ENCODE peak calls at places on chromosomes 7 and 10, in nine cellular contexts. M, N, E, V, A, K, S, Z and C are unnamed samples.

GRCh38 chr7:128020161-128020560 is 11.1 kb downstream of the LRRC4 start:
- DNase-seq in E (no peak), N (peak; percentile 43), K (no peak), A (no peak), M (peak; percentile 31), V (no peak), Z (no peak), S (no peak), C (no peak)

GRCh38 chr7:93262535-93262934 is 30.4 kb downstream of the VPS50 start:
- DNase-seq in K (no peak), M (no peak), N (no peak), V (no peak), Z (no peak), E (no peak), A (no peak), S (no peak), C (no peak)

GRCh38 chr10:59362184-59362966 is at the start of gene FAM13C:
- DNase-seq in N (peak; percentile 86), Z (no peak), S (peak; percentile 78), E (no peak), K (peak; percentile 46), A (peak; percentile 63), V (no peak), M (no peak), C (no peak)

GRCh38 chr10:44973323-44974081 is 5.1 kb downstream of the DEPP1 start:
- DNase-seq in Z (no peak), N (no peak), V (no peak), K (no peak), S (peak; percentile 71), E (no peak), A (no peak), M (no peak), C (no peak)

GRCh38 chr7:157238087-157238486 is 98.7 kb upstream of the DNAJB6 start:
- DNase-seq in K (no peak), V (no peak), M (no peak), A (no peak), E (no peak), N (no peak), Z (no peak), S (no peak), C (no peak)

GRCh38 chr10:92901819-92902234 is 53.5 kb downstream of the EXOC6 start:
- DNase-seq in N (no peak), M (no peak), V (no peak), E (no peak), Z (peak; percentile 56), S (no peak), A (no peak), K (no peak), C (no peak)

GRCh38 chr7:151570366-151570915 is 50.7 kb upstream of the RHEB start:
- DNase-seq in M (peak; percentile 12), A (peak; percentile 47), S (no peak), Z (no peak), V (no peak), K (no peak), E (no peak), N (no peak), C (no peak)

GRCh38 chr7:7562736-7563135 is 3.9 kb upstream of the MIOS start:
- DNase-seq in K (no peak), S (no peak), Z (no peak), A (no peak), M (no peak), E (no peak), V (no peak), N (no peak), C (no peak)

GRCh38 chr7:149741629-149742028 is 31.8 kb downstream of the ZNF467 start:
- DNase-seq in V (no peak), S (no peak), N (no peak), M (no peak), K (no peak), Z (no peak), A (no peak), E (no peak), C (no peak)

GRCh38 chr7:158943234-158943633 is 86.9 kb downstream of the DYNC2I1 start:
- DNase-seq in N (no peak), S (no peak), K (no peak), Z (no peak), A (no peak), E (no peak), M (no peak), V (no peak), C (no peak)
- H3K4me3 ChIP-seq in N (no peak overlapping the region), S (no peak overlapping the region), K (no peak overlapping the region), Z (no peak overlapping the region), A (no peak overlapping the region), E (no peak overlapping the region), M (no peak overlapping the region), V (no peak overlapping the region), C (no peak overlapping the region)

GRCh38 chr10:14240253-14241189 is 90.2 kb downstream of the FRMD4A start:
- DNase-seq in V (no peak), Z (no peak), E (no peak), M (no peak), N (peak; percentile 48), S (no peak), A (peak; percentile 26), K (peak; percentile 63), C (no peak)

GRCh38 chr10:14247650-14248258 is 83.0 kb downstream of the FRMD4A start:
- DNase-seq in V (no peak), N (no peak), Z (no peak), E (no peak), K (no peak), S (no peak), A (no peak), M (no peak), C (no peak)

GRCh38 chr10:14241196-14241595 is 89.5 kb downstream of the FRMD4A start:
- DNase-seq in V (no peak), E (no peak), K (no peak), M (no peak), N (no peak), Z (no peak), A (no peak), S (no peak), C (no peak)

GRCh38 chr10:14244801-14245211 is 85.9 kb downstream of the FRMD4A start:
- DNase-seq in A (peak; percentile 38), V (no peak), K (peak; percentile 39), S (no peak), E (no peak), N (no peak), Z (no peak), M (peak; percentile 35), C (no peak)

DNA sequence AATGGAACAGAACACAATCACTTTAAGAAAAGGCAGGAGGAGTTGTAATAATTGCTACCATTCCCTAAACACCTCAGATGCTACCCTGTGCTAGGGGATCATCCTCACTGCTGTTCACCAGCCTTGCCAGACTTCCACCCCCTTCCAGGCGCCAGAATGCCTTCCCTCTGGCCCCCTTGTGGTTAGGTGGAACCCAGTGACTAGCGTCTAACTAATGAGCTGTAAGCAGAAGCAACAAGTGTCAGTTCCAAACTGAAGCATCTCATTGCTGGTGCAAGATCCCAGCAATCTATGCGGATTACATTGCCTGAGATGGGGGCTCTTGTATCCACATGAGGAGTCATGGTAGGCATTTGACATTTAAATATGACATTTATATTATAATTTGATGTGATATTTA is 86.6 kb downstream of the FRMD4A start:
- DNase-seq in N (peak; percentile 61), S (no peak), K (no peak), Z (no peak), V (no peak), A (peak; percentile 7), E (no peak), M (peak; percentile 32), C (no peak)
- TF ChIP-seq CTCF in N (peak; percentile 55), S (no peak), K (peak; percentile 58), Z (no peak), V (no peak), A (peak; percentile 7), E (no peak), M (peak; percentile 50), C (no peak)

GRCh38 chr10:22341190-22341935 is 3.9 kb upstream of the SPAG6 start:
- DNase-seq in M (no peak), A (peak; percentile 15), N (no peak), E (no peak), S (peak; percentile 75), V (no peak), Z (no peak), K (no peak), C (no peak)

GRCh38 chr10:22340362-22341189 is 4.7 kb upstream of the SPAG6 start:
- DNase-seq in E (peak; percentile 55), N (peak; percentile 86), K (peak; percentile 61), M (peak; percentile 76), V (no peak), A (peak; percentile 82), S (peak; percentile 79), Z (peak; percentile 69), C (no peak)

GRCh38 chr10:22339761-22340361 is 5.4 kb upstream of the SPAG6 start:
- DNase-seq in N (no peak), Z (no peak), S (no peak), A (no peak), M (no peak), V (no peak), E (no peak), K (no peak), C (no peak)

GRCh38 chr10:22343761-22344160 is 1.5 kb upstream of the SPAG6 start:
- DNase-seq in A (no peak), N (no peak), Z (no peak), S (no peak), M (no peak), K (no peak), V (no peak), E (no peak), C (no peak)

GRCh38 chr10:22341936-22342222 is 3.4 kb upstream of the SPAG6 start:
- DNase-seq in N (no peak), Z (no peak), E (no peak), K (no peak), A (no peak), M (no peak), V (no peak), S (no peak), C (no peak)
- H3K27me3 ChIP-seq in N (peaks cover 100% of the 10 kb centered on the region), Z (peaks cover 8% of the 10 kb centered on the region), E (peaks cover 76% of the 10 kb centered on the region), K (peaks cover 74% of the 10 kb centered on the region), A (peaks cover 63% of the 10 kb centered on the region), M (peaks cover 11% of the 10 kb centered on the region), V (peaks cover 79% of the 10 kb centered on the region), S (peaks cover 82% of the 10 kb centered on the region), C (peaks cover 60% of the 10 kb centered on the region)

GRCh38 chr7:27155816-27156507 is 513 bp downstream of the HOXA7 start:
- DNase-seq in E (no peak), A (no peak), Z (no peak), K (no peak), M (no peak), V (no peak), S (peak; percentile 77), N (peak; percentile 47), C (no peak)
- H3K4me3 ChIP-seq in E (peak overlapping the region; percentile 68), A (peak overlapping the region; percentile 69), Z (no peak overlapping the region), K (no peak overlapping the region), M (peak overlapping the region; percentile 70), V (peak overlapping the region; percentile 20), S (peak overlapping the region; percentile 75), N (peak overlapping the region; percentile 18), C (peak overlapping the region; percentile 76)

DNA sequence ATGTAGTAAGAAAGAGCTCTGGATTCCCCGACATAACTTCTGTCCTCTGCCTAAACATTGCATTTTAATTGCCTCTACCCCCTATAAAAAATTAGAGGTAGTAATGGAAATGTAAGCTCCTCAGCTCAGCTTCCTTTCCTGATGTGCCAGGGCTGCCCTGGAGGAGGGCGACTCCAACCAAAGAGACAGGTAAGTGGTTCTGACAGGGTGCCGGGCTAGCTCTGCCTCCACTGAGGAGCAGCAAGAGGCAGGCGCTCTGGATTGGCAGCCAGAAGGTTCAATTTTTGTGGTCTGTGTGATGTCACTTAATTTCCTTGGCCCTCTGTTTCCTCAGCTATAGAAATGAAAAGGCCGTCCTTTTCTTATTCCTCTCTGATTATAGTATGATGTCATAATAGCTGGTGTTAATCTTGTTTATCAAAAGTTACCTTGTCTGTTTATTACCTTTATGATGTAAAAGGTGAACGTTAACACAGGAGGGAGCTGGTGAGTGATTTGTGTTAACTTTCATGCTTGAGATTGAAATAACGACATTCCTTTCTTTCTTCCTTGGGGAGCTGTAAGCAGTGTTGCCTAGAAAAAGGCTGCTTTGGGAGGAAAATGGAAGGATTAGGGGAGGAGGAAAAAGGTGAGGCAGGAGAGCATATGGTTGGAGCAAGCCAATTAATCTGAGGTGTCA is 51.8 kb downstream of the ANLN start:
- DNase-seq in V (no peak), A (no peak), E (no peak), Z (no peak), N (peak; percentile 4), K (no peak), M (no peak), S (no peak), C (no peak)
- TF ChIP-seq CTCF in V (no peak), A (no peak), E (no peak), Z (no peak), N (no peak), K (no peak), M (no peak), S (no peak), C (no peak)